ENCODE peak calls at places on chromosomes 1 and 21, in seven cellular contexts. X is mammary epithelial cell, P is ascending aorta, C is GM23338, J is fibroblast of mammary gland, A is Peyer's patch, K is GM06990. R is an unnamed sample.

GRCh38 chr1:7648761-7649384 is 122.2 kb upstream of the VAMP3 start:
- DNase-seq in X (no peak), P (no peak), C (no peak), J (peak), A (no peak), K (no peak), R (peak)

GRCh38 chr1:112509005-112509659 is 367 bp downstream of the WNT2B start:
- DNase-seq in X (no peak), P (no peak), C (peak), J (no peak), A (no peak), K (peak), R (no peak)

GRCh38 chr1:52553372-52554266 is 727 bp upstream of the TUT4 start:
- DNase-seq in X (peak), P (peak), C (peak), J (peak), A (peak), K (peak), R (peak)

GRCh38 chr21:46472246-46472645 is 13.6 kb downstream of the DIP2A start:
- DNase-seq in X (no peak), P (no peak), C (no peak), J (no peak), A (no peak), K (no peak), R (no peak)

GRCh38 chr1:150576367-150576711 is 3.1 kb downstream of the MCL1 start:
- DNase-seq in X (no peak), P (no peak), C (no peak), J (no peak), A (no peak), K (no peak), R (no peak)

GRCh38 chr21:18663663-18664062 is 260.1 kb upstream of the TMPRSS15 start:
- DNase-seq in X (no peak), P (no peak), C (no peak), J (no peak), A (no peak), K (no peak), R (no peak)

GRCh38 chr1:183349201-183349711 is 68.9 kb downstream of the NMNAT2 start:
- DNase-seq in X (peak), P (no peak), C (peak), J (peak), A (no peak), K (no peak), R (no peak)

GRCh38 chr1:19260211-19261138 is 8.9 kb downstream of the MRTO4 start:
- DNase-seq in X (no peak), P (no peak), C (no peak), J (peak), A (no peak), K (no peak), R (peak)

DNA sequence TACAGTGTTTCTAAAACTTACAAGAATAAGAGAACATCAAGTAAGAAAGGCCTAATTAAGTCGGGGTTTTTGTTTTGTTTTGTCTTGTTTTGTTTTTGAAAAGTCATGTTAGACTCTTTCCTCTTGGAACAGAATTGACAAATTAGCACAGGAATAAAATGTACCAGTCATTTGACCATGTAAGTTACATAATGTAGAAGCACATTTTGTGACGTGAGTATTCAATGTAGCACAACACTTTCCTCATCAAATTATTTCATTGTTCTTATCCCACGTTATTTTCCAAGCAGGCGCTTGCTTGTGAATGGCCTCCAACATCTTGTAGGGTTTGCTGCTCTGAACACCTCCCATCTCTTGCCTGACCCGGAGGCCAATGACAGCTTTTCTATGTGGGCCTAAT is 34.7 kb upstream of the DNASE2B start:
- DNase-seq in X (no peak), P (no peak), C (no peak), J (no peak), A (no peak), K (no peak), R (no peak)
- TF ChIP-seq CTCF in X (no peak), P (no peak), C (no peak), J (no peak), A (no peak), K (no peak), R (no peak)

GRCh38 chr1:13828454-13829151 is 128.6 kb downstream of the PRDM2 start:
- DNase-seq in X (no peak), P (no peak), C (peak), J (peak), A (peak), K (peak), R (peak)
- H3K4me3 ChIP-seq in X (no peak), P (no peak), C (no peak), J (no peak), A (peak), K (no peak), R (peak)

DNA sequence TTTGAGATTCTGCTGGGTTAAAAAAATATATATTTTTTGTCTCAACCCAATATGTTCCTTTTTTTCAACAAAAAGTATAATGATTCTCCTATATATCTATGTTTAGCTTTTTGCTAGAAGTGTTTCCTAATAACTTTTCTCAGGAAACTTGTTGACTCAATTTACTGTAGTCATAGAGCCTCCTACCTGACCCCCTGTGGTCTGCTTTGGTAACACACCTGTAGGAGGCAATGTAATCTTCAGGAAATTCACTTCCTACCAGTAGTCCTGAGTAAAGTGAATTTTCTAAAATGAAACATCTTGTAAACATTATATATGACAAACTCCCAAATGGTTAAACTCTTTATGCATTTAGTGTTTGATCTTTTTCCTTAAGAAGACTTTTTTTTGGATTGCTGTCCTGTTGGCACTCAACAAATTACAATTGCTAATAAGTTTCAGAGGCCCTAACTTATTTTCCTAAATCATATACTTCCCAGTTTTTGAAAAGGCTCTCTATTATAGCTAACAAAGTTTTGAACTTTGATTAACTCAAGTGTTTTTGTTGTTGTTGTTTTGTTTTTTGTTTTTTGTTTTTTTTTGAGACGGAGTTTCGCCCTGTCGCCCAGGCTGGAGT is 118.3 kb downstream of the OLFML2B start:
- DNase-seq in X (peak), P (no peak), C (peak), J (peak), A (no peak), K (no peak), R (peak)
- TF ChIP-seq CTCF in X (peak), P (no peak), C (peak), J (peak), A (peak), K (peak), R (peak)

GRCh38 chr1:25917996-25918395 is 11.8 kb upstream of the STMN1 start:
- DNase-seq in X (no peak), P (no peak), C (no peak), J (no peak), A (no peak), K (no peak), R (no peak)
- H3K4me3 ChIP-seq in X (no peak), P (no peak), C (no peak), J (no peak), A (no peak), K (no peak), R (no peak)